ENCODE peak calls at places on chromosomes 11 and 22, in seven cellular contexts. D, B, I, G, M, K and V are unnamed samples.

GRCh38 chr11:32005786-32006406 is 85.0 kb upstream of the RCN1 start:
- DNase-seq in D (no peak), B (peak; percentile 63), I (no peak), G (no peak), M (no peak), K (no peak), V (no peak)

GRCh38 chr22:22943521-22944267 is 56.1 kb downstream of the IGLL5 start:
- DNase-seq in D (no peak), B (no peak), I (no peak), G (no peak), M (no peak), K (no peak), V (no peak)

GRCh38 chr11:46664612-46665011 is 35.8 kb downstream of the ARHGAP1 start:
- DNase-seq in D (no peak), B (no peak), I (no peak), G (no peak), M (no peak), K (no peak), V (no peak)

GRCh38 chr11:8233691-8234424 is 29.8 kb downstream of the LMO1 start:
- DNase-seq in D (no peak), B (peak; percentile 95), I (peak; percentile 47), G (peak; percentile 6), M (no peak), K (peak; percentile 44), V (no peak)

GRCh38 chr11:121561240-121561639 is 108.5 kb upstream of the SORL1-AS1 start:
- DNase-seq in D (no peak), B (no peak), I (no peak), G (no peak), M (no peak), K (no peak), V (no peak)

GRCh38 chr22:35133702-35134395 is 67.9 kb downstream of the ISX start:
- DNase-seq in D (no peak), B (no peak), I (no peak), G (no peak), M (no peak), K (no peak), V (no peak)

GRCh38 chr22:46514592-46515207 is 22.7 kb downstream of the CELSR1 start:
- DNase-seq in D (no peak), B (peak; percentile 77), I (no peak), G (peak; percentile 43), M (no peak), K (peak; percentile 73), V (peak; percentile 30)

GRCh38 chr22:45207981-45208664 is 32.6 kb downstream of the KIAA0930 start:
- DNase-seq in D (no peak), B (no peak), I (no peak), G (no peak), M (no peak), K (no peak), V (no peak)

GRCh38 chr22:32020117-32020516 is 22.9 kb upstream of the SLC5A1 start:
- DNase-seq in D (no peak), B (no peak), I (no peak), G (peak; percentile 58), M (no peak), K (no peak), V (peak; percentile 74)

GRCh38 chr22:41775976-41776375 is 24.5 kb upstream of the CCDC134 start:
- DNase-seq in D (no peak), B (no peak), I (no peak), G (no peak), M (no peak), K (peak; percentile 9), V (no peak)

GRCh38 chr22:38032681-38033521 is 24.3 kb upstream of the PICK1 start:
- DNase-seq in D (peak; percentile 73), B (no peak), I (no peak), G (peak; percentile 71), M (no peak), K (no peak), V (peak; percentile 79)

GRCh38 chr11:110032257-110032656 is 60.9 kb upstream of the ZC3H12C start:
- DNase-seq in D (no peak), B (no peak), I (no peak), G (no peak), M (no peak), K (no peak), V (no peak)

GRCh38 chr11:12019337-12019736 is 10.9 kb upstream of the DKK3 start:
- DNase-seq in D (no peak), B (no peak), I (peak; percentile 36), G (peak; percentile 83), M (no peak), K (no peak), V (peak; percentile 67)

GRCh38 chr11:17508306-17508705 is 31.7 kb upstream of the ABCC8 start:
- DNase-seq in D (no peak), B (peak; percentile 63), I (no peak), G (peak; percentile 6), M (no peak), K (no peak), V (no peak)

GRCh38 chr11:135027461-135027860 is 615.4 kb upstream of the B3GAT1 start:
- DNase-seq in D (peak; percentile 0), B (no peak), I (no peak), G (peak; percentile 38), M (no peak), K (peak; percentile 14), V (peak; percentile 45)

GRCh38 chr11:45590743-45591142 is 74.7 kb downstream of the CHST1 start:
- DNase-seq in D (no peak), B (no peak), I (no peak), G (peak; percentile 59), M (no peak), K (no peak), V (peak; percentile 18)

GRCh38 chr22:49838771-49839717 is 11.4 kb upstream of the BRD1 start:
- DNase-seq in D (no peak), B (no peak), I (no peak), G (no peak), M (no peak), K (no peak), V (no peak)

GRCh38 chr22:36562261-36562835 is 33.4 kb upstream of the EIF3D start:
- DNase-seq in D (no peak), B (peak; percentile 70), I (no peak), G (peak; percentile 42), M (no peak), K (peak; percentile 27), V (peak; percentile 56)

GRCh38 chr11:69209038-69209350 is 53.3 kb downstream of the SMIM38 start:
- DNase-seq in D (no peak), B (no peak), I (no peak), G (no peak), M (no peak), K (no peak), V (no peak)

GRCh38 chr11:128956401-128957203 is 13.9 kb upstream of the TP53AIP1 start:
- DNase-seq in D (peak; percentile 49), B (peak; percentile 44), I (no peak), G (peak; percentile 77), M (no peak), K (peak; percentile 50), V (peak; percentile 81)

GRCh38 chr11:1731451-1732059 is 18.8 kb downstream of the IFITM10 start:
- DNase-seq in D (no peak), B (no peak), I (no peak), G (no peak), M (no peak), K (no peak), V (no peak)

GRCh38 chr22:43554694-43555365 is 143.0 kb downstream of the MPPED1 start:
- DNase-seq in D (no peak), B (no peak), I (no peak), G (no peak), M (no peak), K (no peak), V (no peak)

GRCh38 chr11:76265771-76266241 is 59.5 kb upstream of the WNT11 start:
- DNase-seq in D (no peak), B (no peak), I (no peak), G (peak; percentile 39), M (no peak), K (no peak), V (no peak)

GRCh38 chr11:131253885-131254204 is 116.6 kb upstream of the NTM start:
- DNase-seq in D (no peak), B (no peak), I (peak; percentile 27), G (peak; percentile 8), M (no peak), K (no peak), V (no peak)

GRCh38 chr22:31337178-31337577 is 9.0 kb downstream of the PATZ1 start:
- DNase-seq in D (no peak), B (peak; percentile 24), I (no peak), G (no peak), M (no peak), K (peak; percentile 28), V (no peak)

GRCh38 chr11:19244621-19245020 is 3.9 kb upstream of the E2F8 start:
- DNase-seq in D (no peak), B (peak; percentile 12), I (no peak), G (no peak), M (no peak), K (no peak), V (no peak)

GRCh38 chr11:46099973-46100335 is 21.3 kb downstream of the PHF21A start:
- DNase-seq in D (no peak), B (no peak), I (no peak), G (peak; percentile 35), M (no peak), K (no peak), V (peak; percentile 35)

GRCh38 chr11:14908214-14908880 is 16.3 kb upstream of the CYP2R1 start:
- DNase-seq in D (peak; percentile 32), B (no peak), I (no peak), G (peak; percentile 62), M (no peak), K (no peak), V (peak; percentile 62)

GRCh38 chr11:22337571-22338464 is at the start of gene SLC17A6:
- DNase-seq in D (no peak), B (no peak), I (no peak), G (peak; percentile 24), M (no peak), K (no peak), V (peak; percentile 55)

GRCh38 chr22:35386670-35387288 is 5.9 kb downstream of the HMOX1 start:
- DNase-seq in D (no peak), B (no peak), I (no peak), G (no peak), M (no peak), K (no peak), V (no peak)

GRCh38 chr11:29435421-29435820 is 581.4 kb downstream of the KCNA4 start:
- DNase-seq in D (no peak), B (no peak), I (no peak), G (peak; percentile 21), M (no peak), K (no peak), V (peak; percentile 36)

GRCh38 chr11:47991894-47992293 is 11.5 kb downstream of the PTPRJ start:
- DNase-seq in D (no peak), B (no peak), I (no peak), G (no peak), M (no peak), K (no peak), V (no peak)

GRCh38 chr11:106276126-106276525 is 198.7 kb downstream of the AASDHPPT start:
- DNase-seq in D (no peak), B (no peak), I (no peak), G (no peak), M (no peak), K (no peak), V (peak; percentile 48)

GRCh38 chr11:99505319-99505718 is 484.6 kb downstream of the CNTN5 start:
- DNase-seq in D (peak; percentile 19), B (no peak), I (no peak), G (peak; percentile 93), M (no peak), K (no peak), V (peak; percentile 83)

GRCh38 chr11:95074806-95075563 is 8.3 kb downstream of the SRSF8 start:
- DNase-seq in D (no peak), B (no peak), I (peak; percentile 88), G (peak; percentile 58), M (peak; percentile 78), K (peak; percentile 47), V (peak; percentile 53)

GRCh38 chr11:117662255-117662654 is 134.8 kb downstream of the DSCAML1 start:
- DNase-seq in D (no peak), B (no peak), I (no peak), G (no peak), M (no peak), K (no peak), V (no peak)

GRCh38 chr11:128297805-128298204 is 289.6 kb downstream of the ETS1 start:
- DNase-seq in D (no peak), B (no peak), I (no peak), G (no peak), M (no peak), K (no peak), V (no peak)

GRCh38 chr22:37419370-37419915 is 7.8 kb downstream of the ELFN2 start:
- DNase-seq in D (no peak), B (no peak), I (no peak), G (no peak), M (no peak), K (no peak), V (no peak)